ENCODE peak calls at places on chromosomes 5 and 9, in eight cellular contexts. T is GM23338; K is heart right ventricle; R is tibial artery; B is glutamatergic neuron; M is CD8-positive, alpha-beta T cell; W is endothelial cell; D is prostate gland. S is an unnamed sample.

GRCh38 chr5:171269717-171270116 is 39.3 kb upstream of the TLX3 start:
- DNase-seq in T (no peak), K (no peak), R (no peak), B (no peak), M (no peak), W (no peak), D (no peak), S (no peak)

GRCh38 chr5:40945111-40945510 is 35.8 kb downstream of the C7 start:
- DNase-seq in T (no peak), K (no peak), R (no peak), B (no peak), M (no peak), W (no peak), D (no peak), S (no peak)

GRCh38 chr9:134621558-134622110 is 20.0 kb upstream of the COL5A1 start:
- DNase-seq in T (no peak), K (no peak), R (no peak), B (no peak), M (no peak), W (no peak), D (no peak), S (no peak)

GRCh38 chr9:131180454-131180853 is 55.1 kb downstream of the NUP214 start:
- DNase-seq in T (no peak), K (no peak), R (no peak), B (no peak), M (no peak), W (no peak), D (no peak), S (no peak)

GRCh38 chr9:87567047-87567446 is 69.4 kb downstream of the DAPK1 start:
- DNase-seq in T (no peak), K (no peak), R (no peak), B (no peak), M (no peak), W (no peak), D (no peak), S (no peak)

GRCh38 chr5:38724301-38725030 is 121.3 kb upstream of the OSMR start:
- DNase-seq in T (no peak), K (no peak), R (no peak), B (no peak), M (no peak), W (no peak), D (no peak), S (no peak)

GRCh38 chr5:75616286-75616810 is 5.1 kb downstream of the ANKDD1B start:
- DNase-seq in T (no peak), K (no peak), R (no peak), B (no peak), M (no peak), W (no peak), D (no peak), S (no peak)

GRCh38 chr5:32450952-32451351 is 6.4 kb upstream of the ZFR start:
- DNase-seq in T (peak; percentile 58), K (no peak), R (no peak), B (no peak), M (no peak), W (no peak), D (no peak), S (no peak)

GRCh38 chr5:170809551-170809950 is 26.0 kb downstream of the GABRP start:
- DNase-seq in T (peak; percentile 73), K (no peak), R (no peak), B (no peak), M (no peak), W (peak; percentile 11), D (no peak), S (no peak)

GRCh38 chr9:106753155-106753671 is 109.8 kb upstream of the ZNF462 start:
- DNase-seq in T (no peak), K (no peak), R (no peak), B (no peak), M (no peak), W (no peak), D (no peak), S (no peak)

GRCh38 chr9:124782661-124783574 is 6.0 kb downstream of the OLFML2A start:
- DNase-seq in T (no peak), K (no peak), R (no peak), B (no peak), M (peak; percentile 31), W (no peak), D (no peak), S (no peak)

GRCh38 chr5:135750506-135750905 is 84.0 kb upstream of the SLC25A48 start:
- DNase-seq in T (peak; percentile 44), K (no peak), R (no peak), B (no peak), M (no peak), W (no peak), D (no peak), S (no peak)

GRCh38 chr5:135741040-135741439 is 93.4 kb upstream of the SLC25A48 start:
- DNase-seq in T (no peak), K (no peak), R (no peak), B (no peak), M (no peak), W (no peak), D (no peak), S (no peak)

GRCh38 chr5:135743684-135744083 is 90.8 kb upstream of the SLC25A48 start:
- DNase-seq in T (no peak), K (no peak), R (no peak), B (no peak), M (no peak), W (no peak), D (no peak), S (no peak)

GRCh38 chr5:135747824-135748223 is 86.6 kb upstream of the SLC25A48 start:
- DNase-seq in T (no peak), K (no peak), R (no peak), B (peak; percentile 32), M (no peak), W (no peak), D (no peak), S (no peak)

GRCh38 chr5:135745897-135746500 is 88.5 kb upstream of the SLC25A48 start:
- DNase-seq in T (peak; percentile 51), K (no peak), R (no peak), B (no peak), M (no peak), W (no peak), D (no peak), S (no peak)
- TF ChIP-seq CTCF in T (no peak), K (no peak), R (no peak), B (no peak), M (no peak), W (no peak), D (no peak), S (no peak)

DNA sequence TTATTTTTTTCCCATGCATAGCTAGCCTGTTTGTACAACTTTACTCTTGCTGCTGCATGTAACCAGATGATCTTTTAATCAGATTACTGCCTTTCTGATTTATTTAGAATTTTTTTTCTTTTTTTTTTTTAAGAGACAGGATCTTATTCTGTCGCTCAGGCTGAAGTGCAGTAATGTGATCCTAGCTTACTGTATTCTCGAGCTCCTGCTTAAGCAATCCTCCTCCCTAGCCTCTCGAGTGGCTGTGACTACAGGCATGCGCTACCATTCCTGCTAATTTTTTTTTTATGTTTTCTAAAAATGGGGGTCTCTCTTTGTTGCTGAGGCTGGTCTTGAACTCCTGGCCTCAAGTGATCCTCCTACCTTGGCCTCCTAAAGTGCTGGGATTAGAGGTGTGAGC is 9.6 kb downstream of the DCP2 start:
- DNase-seq in T (peak; percentile 24), K (no peak), R (no peak), B (no peak), M (no peak), W (no peak), D (no peak), S (no peak)
- TF ChIP-seq CTCF in T (no peak), K (no peak), R (no peak), B (no peak), M (no peak), W (no peak), D (no peak), S (no peak)

GRCh38 chr5:54769746-54770145 is 215.6 kb downstream of the ESM1 start:
- DNase-seq in T (no peak), K (no peak), R (no peak), B (no peak), M (no peak), W (no peak), D (no peak), S (no peak)

GRCh38 chr5:54772232-54773168 is 212.9 kb downstream of the ESM1 start:
- DNase-seq in T (no peak), K (no peak), R (no peak), B (no peak), M (no peak), W (no peak), D (no peak), S (no peak)

GRCh38 chr5:54765327-54765726 is 220.1 kb downstream of the ESM1 start:
- DNase-seq in T (no peak), K (no peak), R (no peak), B (no peak), M (no peak), W (no peak), D (no peak), S (no peak)

GRCh38 chr5:54766748-54767147 is 218.6 kb downstream of the ESM1 start:
- DNase-seq in T (peak; percentile 12), K (no peak), R (no peak), B (no peak), M (no peak), W (no peak), D (no peak), S (no peak)

GRCh38 chr5:54769072-54769471 is 216.3 kb downstream of the ESM1 start:
- DNase-seq in T (peak; percentile 45), K (no peak), R (no peak), B (no peak), M (no peak), W (no peak), D (no peak), S (no peak)
- TF ChIP-seq CTCF in T (peak; percentile 44), K (no peak), R (no peak), B (no peak), M (no peak), W (no peak), D (peak; percentile 33), S (no peak)

GRCh38 chr5:150121448-150122157 is 34.0 kb downstream of the PDGFRB start:
- DNase-seq in T (no peak), K (no peak), R (peak; percentile 16), B (no peak), M (no peak), W (no peak), D (no peak), S (no peak)

GRCh38 chr5:150122536-150123481 is 32.8 kb downstream of the PDGFRB start:
- DNase-seq in T (no peak), K (no peak), R (peak; percentile 15), B (no peak), M (no peak), W (no peak), D (no peak), S (no peak)

GRCh38 chr5:150124111-150124557 is 31.5 kb downstream of the PDGFRB start:
- DNase-seq in T (no peak), K (no peak), R (no peak), B (no peak), M (no peak), W (no peak), D (no peak), S (no peak)

GRCh38 chr5:150120617-150121447 is 34.5 kb upstream of the CSF1R start:
- DNase-seq in T (no peak), K (no peak), R (peak; percentile 19), B (no peak), M (no peak), W (no peak), D (no peak), S (no peak)

DNA sequence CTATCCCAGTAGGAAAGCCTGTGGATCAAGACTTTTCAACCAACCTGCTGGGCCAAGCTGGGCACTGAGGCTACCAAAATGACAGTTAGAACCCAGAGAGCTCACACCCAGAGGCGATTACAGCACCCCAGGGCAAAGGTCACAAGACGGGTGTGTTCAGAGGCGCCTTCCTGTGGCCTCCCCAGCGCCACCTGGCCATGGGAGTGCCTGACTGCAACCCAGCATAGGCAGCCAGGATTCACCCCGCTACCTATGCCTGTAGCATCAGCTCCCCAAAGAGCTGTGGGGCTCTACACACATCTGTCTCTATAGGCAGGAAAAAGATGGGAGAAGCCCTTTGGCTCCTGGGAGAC is 33.5 kb downstream of the PDGFRB start:
- DNase-seq in T (peak; percentile 76), K (no peak), R (peak; percentile 20), B (no peak), M (no peak), W (no peak), D (no peak), S (no peak)
- TF ChIP-seq CTCF in T (peak; percentile 56), K (peak; percentile 18), R (no peak), B (no peak), M (no peak), W (no peak), D (no peak), S (peak; percentile 25)